ENCODE peak calls at places on chromosomes 5 and 9, in ten cellular contexts. One of them, this sample, is unnamed.
A peak's percentile ranks its signal among the peaks of the same experiment; 100 is the strongest.

GRCh38 chr5:132425009-132425937 is 55.8 kb downstream of the SLC22A5 start:
- DNase-seq in HuH-7: no peak
- DNase-seq in SHP77 treated with DMSO at 0.1 percent for 48 hours: no peak
- DNase-seq in activated CD4-positive, alpha-beta T cell treated with anti-CD3 and anti-CD28 coated beads, Interleukin-2, amount 50 U/mL, for 24 hours: peak; percentile 80
- DNase-seq in Panc1: no peak
- DNase-seq in right cardiac atrium: no peak
- DNase-seq in brain pericyte: no peak
- DNase-seq in activated T-cell treated with anti-CD3 and anti-CD28 coated beads, Interleukin-2, amount 50 U/mL, for 48 hours: peak; percentile 72
- DNase-seq in RWPE1: peak; percentile 73
- DNase-seq in M059J: peak; percentile 81
- DNase-seq in this sample: peak; percentile 73

GRCh38 chr5:640461-641330 is 28.6 kb downstream of the CEP72 start:
- DNase-seq in HuH-7: no peak
- DNase-seq in SHP77 treated with DMSO at 0.1 percent for 48 hours: no peak
- DNase-seq in activated CD4-positive, alpha-beta T cell treated with anti-CD3 and anti-CD28 coated beads, Interleukin-2, amount 50 U/mL, for 24 hours: no peak
- DNase-seq in Panc1: no peak
- DNase-seq in right cardiac atrium: no peak
- DNase-seq in brain pericyte: no peak
- DNase-seq in activated T-cell treated with anti-CD3 and anti-CD28 coated beads, Interleukin-2, amount 50 U/mL, for 48 hours: no peak
- DNase-seq in RWPE1: no peak
- DNase-seq in M059J: no peak
- DNase-seq in this sample: no peak

GRCh38 chr5:154813736-154814135 is 36.7 kb downstream of the FAXDC2 start:
- DNase-seq in HuH-7: no peak
- DNase-seq in SHP77 treated with DMSO at 0.1 percent for 48 hours: no peak
- DNase-seq in activated CD4-positive, alpha-beta T cell treated with anti-CD3 and anti-CD28 coated beads, Interleukin-2, amount 50 U/mL, for 24 hours: no peak
- DNase-seq in Panc1: no peak
- DNase-seq in right cardiac atrium: peak; percentile 26
- DNase-seq in brain pericyte: no peak
- DNase-seq in activated T-cell treated with anti-CD3 and anti-CD28 coated beads, Interleukin-2, amount 50 U/mL, for 48 hours: no peak
- DNase-seq in RWPE1: no peak
- DNase-seq in M059J: no peak
- DNase-seq in this sample: no peak

GRCh38 chr9:132026932-132027585 is 52.6 kb downstream of the MED27 start:
- DNase-seq in HuH-7: no peak
- DNase-seq in SHP77 treated with DMSO at 0.1 percent for 48 hours: no peak
- DNase-seq in activated CD4-positive, alpha-beta T cell treated with anti-CD3 and anti-CD28 coated beads, Interleukin-2, amount 50 U/mL, for 24 hours: no peak
- DNase-seq in Panc1: no peak
- DNase-seq in right cardiac atrium: no peak
- DNase-seq in brain pericyte: no peak
- DNase-seq in activated T-cell treated with anti-CD3 and anti-CD28 coated beads, Interleukin-2, amount 50 U/mL, for 48 hours: no peak
- DNase-seq in RWPE1: peak; percentile 99
- DNase-seq in M059J: peak; percentile 96
- DNase-seq in this sample: peak; percentile 82

GRCh38 chr9:112558476-112558875 is 71.8 kb downstream of the KIAA1958 start:
- DNase-seq in HuH-7: no peak
- DNase-seq in SHP77 treated with DMSO at 0.1 percent for 48 hours: no peak
- DNase-seq in activated CD4-positive, alpha-beta T cell treated with anti-CD3 and anti-CD28 coated beads, Interleukin-2, amount 50 U/mL, for 24 hours: no peak
- DNase-seq in Panc1: no peak
- DNase-seq in right cardiac atrium: no peak
- DNase-seq in brain pericyte: no peak
- DNase-seq in activated T-cell treated with anti-CD3 and anti-CD28 coated beads, Interleukin-2, amount 50 U/mL, for 48 hours: no peak
- DNase-seq in RWPE1: peak; percentile 81
- DNase-seq in M059J: peak; percentile 77
- DNase-seq in this sample: peak; percentile 48

GRCh38 chr9:29213374-29214161 is 1640.3 kb upstream of the C9orf72 start:
- DNase-seq in HuH-7: no peak
- DNase-seq in SHP77 treated with DMSO at 0.1 percent for 48 hours: peak; percentile 60
- DNase-seq in activated CD4-positive, alpha-beta T cell treated with anti-CD3 and anti-CD28 coated beads, Interleukin-2, amount 50 U/mL, for 24 hours: no peak
- DNase-seq in Panc1: no peak
- DNase-seq in right cardiac atrium: no peak
- DNase-seq in brain pericyte: no peak
- DNase-seq in activated T-cell treated with anti-CD3 and anti-CD28 coated beads, Interleukin-2, amount 50 U/mL, for 48 hours: no peak
- DNase-seq in RWPE1: peak; percentile 32
- DNase-seq in M059J: peak; percentile 17
- DNase-seq in this sample: peak; percentile 37

GRCh38 chr5:163578652-163579051 is 73.2 kb downstream of the MAT2B start:
- DNase-seq in HuH-7: peak; percentile 6
- DNase-seq in SHP77 treated with DMSO at 0.1 percent for 48 hours: no peak
- DNase-seq in activated CD4-positive, alpha-beta T cell treated with anti-CD3 and anti-CD28 coated beads, Interleukin-2, amount 50 U/mL, for 24 hours: no peak
- DNase-seq in Panc1: no peak
- DNase-seq in right cardiac atrium: no peak
- DNase-seq in brain pericyte: no peak
- DNase-seq in activated T-cell treated with anti-CD3 and anti-CD28 coated beads, Interleukin-2, amount 50 U/mL, for 48 hours: no peak
- DNase-seq in RWPE1: no peak
- DNase-seq in M059J: no peak
- DNase-seq in this sample: peak; percentile 10

GRCh38 chr5:52809884-52810283 is 22.2 kb downstream of the ITGA1 start:
- DNase-seq in HuH-7: no peak
- DNase-seq in SHP77 treated with DMSO at 0.1 percent for 48 hours: no peak
- DNase-seq in activated CD4-positive, alpha-beta T cell treated with anti-CD3 and anti-CD28 coated beads, Interleukin-2, amount 50 U/mL, for 24 hours: no peak
- DNase-seq in Panc1: no peak
- DNase-seq in right cardiac atrium: no peak
- DNase-seq in brain pericyte: no peak
- DNase-seq in activated T-cell treated with anti-CD3 and anti-CD28 coated beads, Interleukin-2, amount 50 U/mL, for 48 hours: no peak
- DNase-seq in RWPE1: peak; percentile 22
- DNase-seq in M059J: peak; percentile 73
- DNase-seq in this sample: peak; percentile 41

GRCh38 chr9:94002316-94003140 is 47.4 kb upstream of the BARX1 start:
- DNase-seq in HuH-7: peak; percentile 32
- DNase-seq in SHP77 treated with DMSO at 0.1 percent for 48 hours: peak; percentile 55
- DNase-seq in activated CD4-positive, alpha-beta T cell treated with anti-CD3 and anti-CD28 coated beads, Interleukin-2, amount 50 U/mL, for 24 hours: no peak
- DNase-seq in Panc1: peak; percentile 20
- DNase-seq in right cardiac atrium: no peak
- DNase-seq in brain pericyte: no peak
- DNase-seq in activated T-cell treated with anti-CD3 and anti-CD28 coated beads, Interleukin-2, amount 50 U/mL, for 48 hours: peak; percentile 26
- DNase-seq in RWPE1: peak; percentile 48
- DNase-seq in M059J: peak; percentile 45
- DNase-seq in this sample: peak; percentile 64

GRCh38 chr9:114093031-114093471 is 6.0 kb downstream of the KIF12 start:
- DNase-seq in HuH-7: no peak
- DNase-seq in SHP77 treated with DMSO at 0.1 percent for 48 hours: no peak
- DNase-seq in activated CD4-positive, alpha-beta T cell treated with anti-CD3 and anti-CD28 coated beads, Interleukin-2, amount 50 U/mL, for 24 hours: no peak
- DNase-seq in Panc1: no peak
- DNase-seq in right cardiac atrium: no peak
- DNase-seq in brain pericyte: no peak
- DNase-seq in activated T-cell treated with anti-CD3 and anti-CD28 coated beads, Interleukin-2, amount 50 U/mL, for 48 hours: no peak
- DNase-seq in RWPE1: no peak
- DNase-seq in M059J: no peak
- DNase-seq in this sample: no peak